ENCODE peak calls at places on chromosomes 12 and 14, in ten cellular contexts. V, X, I, A, C, U, O, H, P and D are unnamed samples.
A peak's percentile ranks its signal among the peaks of the same experiment; 100 is the strongest.

GRCh38 chr12:3680919-3681594 is 71.9 kb downstream of the CRACR2A start:
- DNase-seq in V (no peak), X (no peak), I (no peak), A (peak; percentile 29), C (no peak), U (peak; percentile 43), O (peak; percentile 14), H (no peak), P (no peak), D (no peak)

GRCh38 chr12:49962861-49963765 is 1.4 kb downstream of the AQP5 start:
- DNase-seq in V (peak; percentile 84), X (no peak), I (no peak), A (peak; percentile 87), C (no peak), U (peak; percentile 83), O (peak; percentile 71), H (peak; percentile 100), P (peak; percentile 76), D (no peak)

GRCh38 chr14:99246536-99247083 is 25.4 kb downstream of the BCL11B start:
- DNase-seq in V (peak; percentile 19), X (no peak), I (peak; percentile 50), A (no peak), C (peak; percentile 67), U (no peak), O (no peak), H (no peak), P (no peak), D (no peak)

GRCh38 chr12:67754933-67755697 is 106.6 kb downstream of the DYRK2 start:
- DNase-seq in V (no peak), X (no peak), I (no peak), A (no peak), C (no peak), U (no peak), O (no peak), H (no peak), P (no peak), D (no peak)

GRCh38 chr12:120367924-120368788 is 808 bp downstream of the MSI1 start:
- DNase-seq in V (no peak), X (peak; percentile 18), I (no peak), A (no peak), C (no peak), U (no peak), O (peak; percentile 24), H (no peak), P (no peak), D (no peak)

GRCh38 chr12:6551063-6551461 is 4.8 kb downstream of the IFFO1 start:
- DNase-seq in V (no peak), X (no peak), I (no peak), A (no peak), C (no peak), U (peak; percentile 56), O (no peak), H (no peak), P (no peak), D (no peak)

GRCh38 chr12:94178886-94179285 is 30.5 kb downstream of the PLXNC1 start:
- DNase-seq in V (no peak), X (no peak), I (no peak), A (no peak), C (no peak), U (no peak), O (no peak), H (no peak), P (no peak), D (no peak)

GRCh38 chr12:59723520-59723919 is 127.7 kb downstream of the SLC16A7 start:
- DNase-seq in V (no peak), X (no peak), I (no peak), A (no peak), C (no peak), U (no peak), O (no peak), H (no peak), P (no peak), D (no peak)

GRCh38 chr14:105635560-105635959 is 109.2 kb downstream of the TMEM121 start:
- DNase-seq in V (no peak), X (no peak), I (no peak), A (no peak), C (no peak), U (no peak), O (no peak), H (no peak), P (no peak), D (no peak)

GRCh38 chr14:84006643-84007137 is 1523.3 kb upstream of the FLRT2 start:
- DNase-seq in V (no peak), X (no peak), I (no peak), A (no peak), C (no peak), U (peak; percentile 34), O (no peak), H (no peak), P (peak; percentile 6), D (no peak)

GRCh38 chr14:105910426-105910825 is 384.0 kb downstream of the TMEM121 start:
- DNase-seq in V (no peak), X (no peak), I (no peak), A (no peak), C (no peak), U (no peak), O (no peak), H (no peak), P (no peak), D (no peak)

GRCh38 chr12:65229441-65229840 is 49.0 kb upstream of the MSRB3 start:
- DNase-seq in V (no peak), X (no peak), I (no peak), A (peak; percentile 41), C (no peak), U (no peak), O (peak; percentile 74), H (no peak), P (peak; percentile 11), D (no peak)

GRCh38 chr14:22976620-22977433 is 5.5 kb downstream of the AJUBA start:
- DNase-seq in V (no peak), X (no peak), I (no peak), A (peak; percentile 85), C (no peak), U (no peak), O (peak; percentile 27), H (no peak), P (no peak), D (no peak)

GRCh38 chr12:49655595-49656236 is 32.4 kb downstream of the PRPF40B start:
- DNase-seq in V (no peak), X (no peak), I (no peak), A (no peak), C (no peak), U (no peak), O (no peak), H (no peak), P (no peak), D (no peak)

GRCh38 chr12:51972849-51973273 is 21.4 kb downstream of the ACVR1B start:
- DNase-seq in V (peak; percentile 87), X (peak; percentile 86), I (peak; percentile 38), A (peak; percentile 40), C (peak; percentile 29), U (peak; percentile 46), O (peak; percentile 68), H (no peak), P (no peak), D (no peak)

GRCh38 chr12:132535046-132535445 is 45.1 kb downstream of the FBRSL1 start:
- DNase-seq in V (no peak), X (no peak), I (no peak), A (no peak), C (no peak), U (no peak), O (no peak), H (no peak), P (no peak), D (no peak)

GRCh38 chr14:104749111-104749649 is 3.8 kb upstream of the SIVA1 start:
- DNase-seq in V (no peak), X (no peak), I (no peak), A (peak; percentile 72), C (no peak), U (no peak), O (peak; percentile 68), H (no peak), P (no peak), D (no peak)

GRCh38 chr12:3130053-3130805 is 53.0 kb downstream of the TSPAN9 start:
- DNase-seq in V (no peak), X (no peak), I (no peak), A (peak; percentile 38), C (no peak), U (no peak), O (peak; percentile 45), H (no peak), P (no peak), D (no peak)

GRCh38 chr12:54587315-54587821 is 1.1 kb downstream of the PPP1R1A start:
- DNase-seq in V (no peak), X (no peak), I (no peak), A (no peak), C (no peak), U (no peak), O (no peak), H (no peak), P (no peak), D (no peak)

GRCh38 chr12:124716208-124717141 is 147.2 kb downstream of the SCARB1 start:
- DNase-seq in V (peak; percentile 92), X (no peak), I (no peak), A (no peak), C (no peak), U (no peak), O (no peak), H (no peak), P (no peak), D (no peak)

GRCh38 chr12:2052861-2053674 is at the start of gene CACNA1C:
- DNase-seq in V (no peak), X (peak; percentile 47), I (no peak), A (peak; percentile 41), C (no peak), U (no peak), O (peak; percentile 43), H (peak; percentile 72), P (peak; percentile 48), D (peak; percentile 64)

GRCh38 chr14:50666772-50667490 is 1.2 kb downstream of the SAV1 start:
- DNase-seq in V (no peak), X (no peak), I (peak; percentile 10), A (peak; percentile 72), C (peak; percentile 20), U (peak; percentile 55), O (peak; percentile 70), H (no peak), P (no peak), D (peak; percentile 19)

GRCh38 chr14:31278883-31279282 is 71.3 kb upstream of the HECTD1 start:
- DNase-seq in V (no peak), X (no peak), I (no peak), A (no peak), C (no peak), U (no peak), O (no peak), H (no peak), P (no peak), D (no peak)

GRCh38 chr14:65251213-65251612 is 148.9 kb upstream of the MAX start:
- DNase-seq in V (no peak), X (no peak), I (no peak), A (peak; percentile 56), C (no peak), U (no peak), O (peak; percentile 95), H (peak; percentile 16), P (no peak), D (no peak)

GRCh38 chr12:9751204-9752144 is 9.2 kb downstream of the CD69 start:
- DNase-seq in V (no peak), X (no peak), I (peak; percentile 33), A (no peak), C (no peak), U (no peak), O (peak; percentile 11), H (peak; percentile 15), P (peak; percentile 10), D (no peak)

GRCh38 chr12:110002691-110003515 is 3.7 kb downstream of the ANKRD13A start:
- DNase-seq in V (no peak), X (no peak), I (no peak), A (peak; percentile 79), C (no peak), U (no peak), O (peak; percentile 27), H (no peak), P (no peak), D (no peak)

GRCh38 chr12:84779169-84779568 is 133.4 kb downstream of the SLC6A15 start:
- DNase-seq in V (no peak), X (no peak), I (no peak), A (no peak), C (no peak), U (no peak), O (no peak), H (no peak), P (no peak), D (no peak)

GRCh38 chr12:108399514-108399913 is 60.4 kb upstream of the CMKLR1 start:
- DNase-seq in V (no peak), X (no peak), I (no peak), A (no peak), C (no peak), U (peak; percentile 32), O (no peak), H (no peak), P (no peak), D (no peak)